ENCODE peak calls at places on chromosomes 11 and 22, in five cellular contexts. G is fibroblast of lung, U is psoas muscle, H is mesenchymal stem cell, E is skeletal muscle cell. D is an unnamed sample.

GRCh38 chr11:31655483-31655882 is 145.9 kb downstream of the ELP4 start:
- DNase-seq in G (peak), E (peak), H (peak), U (no peak), D (no peak)

GRCh38 chr11:11039249-11039965 is 181.6 kb upstream of the ZBED5 start:
- DNase-seq in G (no peak), U (no peak), H (peak), E (no peak), D (no peak)

GRCh38 chr22:38490915-38491314 is 15.2 kb downstream of the DDX17 start:
- DNase-seq in H (peak), E (peak), G (peak), U (peak), D (peak)

GRCh38 chr11:17719940-17720795 is 797 bp downstream of the MYOD1 start:
- DNase-seq in H (no peak), E (no peak), G (peak), U (no peak), D (no peak)

GRCh38 chr11:19441288-19441687 is 200.5 kb upstream of the E2F8 start:
- DNase-seq in E (no peak), U (no peak), H (no peak), G (no peak), D (no peak)

GRCh38 chr11:85756401-85757200 is 54.3 kb downstream of the SYTL2 start:
- DNase-seq in E (no peak), U (no peak), G (no peak), H (no peak), D (no peak)

GRCh38 chr11:60974726-60975125 is 3.2 kb downstream of the CD6 start:
- DNase-seq in U (no peak), H (no peak), G (no peak), E (no peak), D (no peak)

GRCh38 chr11:6475936-6476335 is 2.2 kb upstream of the TRIM3 start:
- DNase-seq in E (no peak), U (no peak), H (peak), G (no peak), D (no peak)

GRCh38 chr11:76579047-76579751 is 91.3 kb downstream of the LRRC32 start:
- DNase-seq in U (peak), G (no peak), E (no peak), H (peak), D (no peak)

GRCh38 chr11:57434640-57435546 is 8.0 kb upstream of the SLC43A3 start:
- DNase-seq in H (peak), U (no peak), E (peak), G (peak), D (no peak)

GRCh38 chr22:47695176-47695575 is 932.7 kb downstream of the TBC1D22A start:
- DNase-seq in G (no peak), E (no peak), U (no peak), H (no peak), D (no peak)

GRCh38 chr11:45287316-45287903 is 1.3 kb upstream of the SYT13 start:
- DNase-seq in U (no peak), H (no peak), G (no peak), E (no peak), D (no peak)

GRCh38 chr11:125494033-125494364 is 2.1 kb downstream of the FEZ1 start:
- DNase-seq in H (no peak), U (no peak), E (no peak), G (no peak), D (no peak)

GRCh38 chr22:27515091-27515523 is 286.4 kb downstream of the MN1 start:
- DNase-seq in H (no peak), E (no peak), U (peak), G (peak), D (no peak)

GRCh38 chr11:534197-534591 is 1.2 kb downstream of the HRAS start:
- DNase-seq in U (no peak), E (no peak), G (no peak), H (no peak), D (no peak)

GRCh38 chr11:116109228-116109627 is 605.0 kb upstream of the CADM1 start:
- DNase-seq in E (no peak), H (peak), G (peak), U (no peak), D (no peak)

GRCh38 chr22:39574779-39575551 is 4.4 kb downstream of the CACNA1I start:
- DNase-seq in H (peak), E (peak), U (peak), G (peak), D (no peak)

GRCh38 chr11:1842149-1843097 is 3.6 kb downstream of the TNNI2 start:
- DNase-seq in E (no peak), G (no peak), H (no peak), U (peak), D (peak)

GRCh38 chr11:104343578-104343977 is 179.6 kb upstream of the PDGFD start:
- DNase-seq in E (no peak), U (no peak), G (peak), H (peak), D (no peak)

GRCh38 chr11:504053-504993 is 2.7 kb downstream of the RNH1 start:
- DNase-seq in H (no peak), E (no peak), G (peak), U (peak), D (peak)

GRCh38 chr22:26847816-26848215 is 190.4 kb downstream of the MIAT start:
- DNase-seq in E (no peak), G (no peak), H (no peak), U (no peak), D (no peak)

GRCh38 chr11:46295312-46295995 is 18.0 kb downstream of the CREB3L1 start:
- DNase-seq in H (peak), U (peak), E (no peak), G (peak), D (peak)

GRCh38 chr22:27372969-27373670 is 428.4 kb downstream of the MN1 start:
- DNase-seq in G (peak), U (no peak), H (peak), E (no peak), D (no peak)

GRCh38 chr11:62340269-62340901 is 3.1 kb downstream of the ASRGL1 start:
- DNase-seq in U (peak), G (peak), H (peak), E (no peak), D (peak)

GRCh38 chr11:30322162-30322561 is 742 bp upstream of the ARL14EP start:
- DNase-seq in H (peak), U (no peak), E (no peak), G (no peak), D (no peak)

GRCh38 chr11:31233425-31233824 is 136.1 kb downstream of the DCDC1 start:
- DNase-seq in G (no peak), E (no peak), H (no peak), U (no peak), D (no peak)

GRCh38 chr22:43101306-43101705 is 9.2 kb upstream of the BIK start:
- DNase-seq in H (peak), G (no peak), E (no peak), U (peak), D (no peak)

GRCh38 chr11:113949891-113950290 is 25.0 kb upstream of the HTR3A start:
- DNase-seq in U (no peak), H (no peak), G (no peak), E (no peak), D (no peak)

GRCh38 chr11:35917676-35918075 is 26.2 kb upstream of the LDLRAD3 start:
- DNase-seq in E (no peak), G (no peak), H (no peak), U (no peak), D (no peak)

GRCh38 chr22:42902875-42903510 is 45.9 kb upstream of the ARFGAP3 start:
- DNase-seq in G (no peak), U (no peak), E (peak), H (peak), D (no peak)

GRCh38 chr11:47863893-47864430 is 15.8 kb upstream of the NUP160 start:
- DNase-seq in H (no peak), U (no peak), E (no peak), G (no peak), D (no peak)

GRCh38 chr11:19367051-19367709 is 126.4 kb upstream of the E2F8 start:
- DNase-seq in H (no peak), G (peak), E (peak), U (peak), D (no peak)

GRCh38 chr11:13775471-13775870 is 107.0 kb downstream of the FAR1 start:
- DNase-seq in H (no peak), G (no peak), E (no peak), U (no peak), D (no peak)

GRCh38 chr22:46290121-46290842 is 6.4 kb upstream of the GTSE1 start:
- DNase-seq in G (no peak), U (no peak), E (no peak), H (no peak), D (peak)

GRCh38 chr11:66183581-66184048 is 84.8 kb upstream of the RAB1B start:
- DNase-seq in G (no peak), H (peak), E (no peak), U (no peak), D (no peak)

GRCh38 chr11:13354335-13354734 is 76.7 kb downstream of the BMAL1 start:
- DNase-seq in E (no peak), H (no peak), U (no peak), G (no peak), D (no peak)

GRCh38 chr22:47073101-47073500 is 310.7 kb downstream of the TBC1D22A start:
- DNase-seq in G (no peak), E (no peak), U (no peak), H (no peak), D (no peak)

GRCh38 chr11:6629892-6630631 is 10.8 kb upstream of the TPP1 start:
- DNase-seq in G (no peak), E (no peak), H (no peak), U (no peak), D (peak)

GRCh38 chr11:8219257-8220021 is 44.2 kb downstream of the LMO1 start:
- DNase-seq in E (no peak), G (peak), H (peak), U (no peak), D (no peak)

GRCh38 chr22:20976291-20976877 is 5.7 kb upstream of the LZTR1 start:
- DNase-seq in G (no peak), H (no peak), E (no peak), U (no peak), D (no peak)
- H3K4me3 ChIP-seq in G (no peak), H (no peak), E (no peak), U (no peak), D (no peak)

DNA sequence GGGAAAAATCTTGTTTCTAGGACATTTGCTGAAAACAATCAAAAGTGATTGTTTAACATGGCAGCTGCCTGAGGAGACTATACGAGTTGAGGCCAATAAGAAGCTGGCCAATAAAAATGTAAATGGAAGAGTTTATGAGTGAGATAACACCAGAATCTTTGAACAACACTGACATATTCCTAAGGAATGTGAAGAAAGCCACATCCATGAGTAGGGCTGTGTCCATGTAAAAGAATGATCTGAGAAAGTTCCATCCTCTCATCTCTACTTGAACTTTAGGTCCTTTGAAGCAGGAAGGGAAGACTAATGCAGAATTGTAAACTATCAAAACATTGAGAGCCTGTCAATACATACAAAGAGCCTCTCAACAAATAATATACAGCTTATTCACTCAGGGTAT is 6.9 kb upstream of the CHORDC1 start:
- DNase-seq in H (peak), E (no peak), U (no peak), G (peak), D (no peak)
- H3K4me3 ChIP-seq in H (no peak), E (no peak), U (no peak), G (no peak), D (no peak)

DNA sequence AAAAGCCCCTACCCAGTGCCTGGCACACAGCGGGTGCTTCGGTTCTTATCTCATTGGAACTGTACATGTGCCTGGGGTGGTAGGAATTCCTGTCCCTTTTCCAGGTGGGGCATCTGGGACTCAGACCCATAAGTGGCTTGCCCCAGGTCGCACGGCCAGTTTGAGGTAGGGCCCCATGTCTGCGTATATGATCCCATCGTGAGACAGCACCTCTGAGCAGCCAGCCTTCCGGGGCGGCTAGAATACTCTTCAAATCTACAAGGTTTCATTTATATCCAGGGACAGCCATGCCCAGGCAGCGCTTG is 33.4 kb upstream of the SMIM38 start:
- DNase-seq in G (no peak), U (no peak), H (no peak), E (no peak), D (peak)
- H3K4me3 ChIP-seq in G (no peak), U (no peak), H (no peak), E (no peak), D (no peak)

GRCh38 chr11:73048446-73048845 is 93.7 kb downstream of the FCHSD2 start:
- DNase-seq in H (no peak), G (no peak), U (no peak), E (no peak), D (no peak)
- H3K4me3 ChIP-seq in H (no peak), G (no peak), U (no peak), E (no peak), D (no peak)

GRCh38 chr11:59557940-59558643 is 46.8 kb downstream of the OR4D9 start:
- DNase-seq in U (no peak), E (no peak), G (no peak), H (no peak), D (no peak)

GRCh38 chr11:59553323-59553722 is 42.0 kb downstream of the OR4D9 start:
- DNase-seq in H (no peak), E (no peak), G (no peak), U (no peak), D (no peak)

GRCh38 chr11:59556883-59557205 is 45.5 kb downstream of the OR4D9 start:
- DNase-seq in H (peak), G (peak), E (peak), U (no peak), D (no peak)

GRCh38 chr11:59555601-59556114 is 44.3 kb downstream of the OR4D9 start:
- DNase-seq in E (no peak), G (peak), U (no peak), H (no peak), D (no peak)

GRCh38 chr11:59556115-59556882 is 45.0 kb downstream of the OR4D9 start:
- DNase-seq in U (peak), E (peak), G (peak), H (peak), D (no peak)
- H3K4me3 ChIP-seq in U (peak), E (peak), G (peak), H (peak), D (peak)

GRCh38 chr11:72702842-72703241 is 28.6 kb upstream of the PDE2A start:
- DNase-seq in H (no peak), E (no peak), G (no peak), U (no peak), D (no peak)

GRCh38 chr11:72704783-72705287 is 30.6 kb upstream of the PDE2A start:
- DNase-seq in E (no peak), G (no peak), H (no peak), U (no peak), D (no peak)

GRCh38 chr11:72704028-72704782 is 30.0 kb upstream of the PDE2A start:
- DNase-seq in G (no peak), U (no peak), E (no peak), H (no peak), D (no peak)

GRCh38 chr11:72702096-72702495 is 27.9 kb upstream of the PDE2A start:
- DNase-seq in H (no peak), G (no peak), U (no peak), E (no peak), D (no peak)

DNA sequence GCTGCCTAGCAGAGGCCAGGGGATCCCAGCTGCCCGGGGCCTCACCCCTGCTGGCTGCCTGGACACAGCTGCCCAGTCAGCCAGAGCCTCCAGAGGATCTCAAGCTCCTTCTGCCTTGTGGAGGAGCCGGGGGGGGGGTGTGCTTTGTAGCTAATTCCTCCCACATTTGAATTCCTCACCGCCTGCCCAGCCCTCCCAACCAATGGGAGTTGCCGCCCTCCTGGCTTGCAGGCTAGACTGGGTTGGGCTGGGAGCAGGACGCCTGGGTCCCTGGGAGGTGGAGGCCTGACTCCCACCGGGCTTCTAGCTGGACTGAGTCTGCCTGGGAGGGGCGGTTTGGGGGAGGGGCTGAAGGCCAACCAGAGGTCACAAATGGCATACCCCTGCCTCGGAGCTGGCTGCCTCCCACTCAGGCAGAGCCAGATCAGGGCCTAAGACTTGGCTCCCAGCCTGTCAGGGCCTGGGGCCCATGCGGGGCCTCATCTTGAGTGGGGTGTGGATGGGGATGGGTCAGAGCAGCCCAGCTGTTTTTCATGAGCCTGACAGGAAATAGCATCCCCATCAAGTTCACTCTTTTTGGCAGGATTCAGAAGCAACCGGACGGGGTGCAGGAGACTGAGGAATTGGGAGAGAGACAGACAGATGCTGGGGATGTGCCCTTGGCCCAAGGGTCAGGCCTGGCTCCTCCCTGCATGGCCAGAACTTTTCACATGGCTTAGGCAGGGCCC is 29.2 kb upstream of the PDE2A start:
- DNase-seq in E (no peak), U (peak), H (peak), G (peak), D (no peak)
- H3K4me3 ChIP-seq in E (no peak), U (peak), H (no peak), G (no peak), D (no peak)

GRCh38 chr22:23218053-23218866 is 38.0 kb downstream of the BCR start:
- DNase-seq in U (no peak), H (no peak), E (no peak), G (no peak), D (peak)
- H3K4me3 ChIP-seq in U (no peak), H (no peak), E (no peak), G (no peak), D (no peak)

DNA sequence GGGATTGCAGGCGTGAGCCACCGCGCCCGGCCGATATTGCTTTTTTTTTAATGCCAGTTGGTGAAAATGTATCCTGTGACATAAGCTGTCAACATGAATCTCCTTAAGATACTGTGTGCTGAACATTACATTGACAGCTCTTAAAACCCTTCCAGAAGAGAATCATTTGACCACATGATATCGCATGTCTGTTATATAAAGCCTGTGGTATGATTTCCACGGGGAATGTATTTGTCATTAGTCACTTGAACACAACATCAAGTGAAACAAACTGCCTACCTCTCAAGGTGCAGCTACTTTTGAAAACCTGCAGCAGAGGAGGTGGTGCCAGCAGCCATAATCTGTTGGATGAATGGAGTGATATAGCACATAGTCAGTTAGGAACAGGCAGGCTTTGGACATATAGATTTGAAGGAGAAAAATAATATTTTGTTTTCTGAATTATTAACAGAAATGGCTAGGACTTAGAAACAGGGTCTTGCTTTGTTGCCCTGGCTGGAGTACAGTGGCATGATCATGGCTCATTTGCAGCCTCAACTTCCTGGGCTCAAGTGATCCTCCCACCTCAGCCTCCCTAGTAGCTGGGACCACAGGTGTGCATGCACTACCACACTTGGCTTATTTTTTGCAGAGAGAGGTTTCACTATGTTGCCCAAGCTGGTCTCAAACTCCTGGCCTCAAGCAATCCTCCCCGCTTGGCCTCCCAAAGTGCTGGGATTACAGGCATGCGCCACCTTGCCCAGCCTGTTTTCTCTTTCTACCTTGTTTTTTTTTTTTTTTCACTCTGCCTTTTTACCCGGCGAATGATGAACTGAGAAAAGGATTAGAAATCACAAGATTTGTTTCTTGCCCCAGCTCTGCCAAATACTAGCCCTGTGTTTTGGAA is 67.3 kb downstream of the BCL2L13 start:
- DNase-seq in G (peak), U (no peak), H (peak), E (no peak), D (no peak)
- H3K4me3 ChIP-seq in G (no peak), U (peak), H (no peak), E (peak), D (peak)

D was measured in spleen.